ENCODE peak calls at places on chromosomes 3 and 15, in nine cellular contexts. X, R, Q, M, E, N, T, P and W are unnamed samples.
A peak's percentile ranks its signal among the peaks of the same experiment; 100 is the strongest.

GRCh38 chr15:35932541-35932940 is 386.6 kb upstream of the DPH6 start:
- DNase-seq in N (no peak), R (no peak), Q (no peak), P (peak; percentile 90), M (no peak), T (no peak), E (no peak), X (no peak), W (peak; percentile 94)

GRCh38 chr15:38069506-38069905 is 135.1 kb downstream of the TMCO5A start:
- DNase-seq in N (no peak), M (no peak), R (peak; percentile 34), Q (no peak), T (peak; percentile 31), X (no peak), E (peak; percentile 40), P (peak; percentile 80), W (peak; percentile 91)

GRCh38 chr15:73593278-73594074 is 39.7 kb downstream of the NPTN start:
- DNase-seq in Q (no peak), X (no peak), N (peak; percentile 38), T (peak; percentile 42), P (peak; percentile 42), M (peak; percentile 20), E (no peak), R (no peak), W (peak; percentile 88)

GRCh38 chr3:53978386-53978785 is 86.7 kb upstream of the SELENOK start:
- DNase-seq in T (no peak), R (no peak), P (no peak), Q (no peak), X (no peak), N (no peak), E (no peak), M (no peak), W (no peak)

GRCh38 chr15:59298255-59298856 is 74.3 kb downstream of the MYO1E start:
- DNase-seq in M (no peak), Q (no peak), E (no peak), N (no peak), P (peak; percentile 77), T (no peak), X (no peak), R (no peak), W (no peak)

GRCh38 chr15:99438691-99439523 is 126.9 kb upstream of the MEF2A start:
- DNase-seq in Q (no peak), T (no peak), R (no peak), M (no peak), N (peak; percentile 40), X (no peak), E (no peak), P (peak; percentile 26), W (peak; percentile 12)

GRCh38 chr3:29515451-29515850 is 234.6 kb downstream of the RBMS3 start:
- DNase-seq in R (peak; percentile 24), M (no peak), N (no peak), P (peak; percentile 55), T (no peak), Q (no peak), X (no peak), E (peak; percentile 18), W (no peak)

GRCh38 chr15:56892651-56893348 is 25.6 kb upstream of the TCF12 start:
- DNase-seq in E (no peak), R (no peak), M (no peak), P (no peak), N (no peak), X (no peak), T (no peak), Q (no peak), W (peak; percentile 39)

GRCh38 chr3:194750409-194750808 is 64.7 kb downstream of the FAM43A start:
- DNase-seq in E (no peak), X (no peak), P (no peak), N (no peak), Q (no peak), T (no peak), M (no peak), R (no peak), W (peak; percentile 92)

GRCh38 chr3:188350956-188351355 is 197.0 kb downstream of the LPP start:
- DNase-seq in P (no peak), X (no peak), R (no peak), M (no peak), Q (no peak), E (no peak), T (no peak), N (no peak), W (no peak)

GRCh38 chr3:154708554-154708953 is 278.6 kb upstream of the GPR149 start:
- DNase-seq in Q (no peak), M (no peak), N (no peak), X (no peak), R (no peak), T (no peak), P (no peak), E (no peak), W (no peak)

GRCh38 chr3:112990672-112991602 is at the start of gene GTPBP8:
- DNase-seq in R (peak; percentile 88), N (peak; percentile 91), Q (peak; percentile 83), T (peak; percentile 94), X (peak; percentile 91), M (peak; percentile 91), E (peak; percentile 73), P (peak; percentile 89), W (peak; percentile 92)

GRCh38 chr15:89338036-89338435 is 3.4 kb upstream of the POLG start:
- DNase-seq in M (no peak), R (no peak), N (no peak), E (no peak), P (no peak), X (no peak), T (no peak), Q (no peak), W (no peak)

GRCh38 chr3:174949523-174949922 is 90.4 kb downstream of the NAALADL2 start:
- DNase-seq in P (peak; percentile 47), E (no peak), N (no peak), T (no peak), M (no peak), R (peak; percentile 68), X (no peak), Q (no peak), W (no peak)

GRCh38 chr3:105788548-105789036 is 80.2 kb downstream of the CBLB start:
- DNase-seq in T (no peak), R (no peak), E (no peak), P (no peak), N (no peak), M (no peak), Q (no peak), X (no peak), W (no peak)

GRCh38 chr3:152339881-152340505 is 71.3 kb downstream of the MBNL1 start:
- DNase-seq in N (no peak), M (no peak), P (no peak), E (no peak), X (no peak), Q (no peak), T (no peak), R (no peak), W (no peak)

GRCh38 chr3:113065336-113065735 is 74.6 kb downstream of the GTPBP8 start:
- DNase-seq in R (no peak), N (no peak), E (no peak), P (peak; percentile 24), M (no peak), Q (no peak), T (no peak), X (no peak), W (no peak)

GRCh38 chr15:49987198-49987785 is 131.7 kb downstream of the ATP8B4 start:
- DNase-seq in Q (no peak), P (peak; percentile 81), T (no peak), E (no peak), R (no peak), N (no peak), M (no peak), X (no peak), W (no peak)

GRCh38 chr3:123627673-123628670 is 43.1 kb upstream of the HACD2 start:
- DNase-seq in E (no peak), Q (no peak), T (peak; percentile 45), M (peak; percentile 31), R (no peak), P (no peak), X (no peak), N (peak; percentile 48), W (peak; percentile 48)

GRCh38 chr3:127955680-127956079 is 40.6 kb downstream of the KBTBD12 start:
- DNase-seq in X (no peak), P (no peak), E (no peak), R (no peak), Q (no peak), N (no peak), T (no peak), M (no peak), W (no peak)

GRCh38 chr3:78858910-78859309 is 908.9 kb downstream of the ROBO1 start:
- DNase-seq in Q (no peak), R (no peak), N (no peak), P (no peak), M (no peak), X (no peak), E (no peak), T (no peak), W (no peak)

GRCh38 chr15:65450556-65450955 is 27.8 kb upstream of the IGDCC4 start:
- DNase-seq in E (no peak), R (no peak), Q (no peak), N (no peak), P (no peak), M (no peak), X (no peak), T (no peak), W (no peak)

GRCh38 chr15:80201256-80202015 is 48.6 kb downstream of the FAH start:
- DNase-seq in M (no peak), P (no peak), Q (no peak), E (no peak), N (no peak), X (no peak), R (no peak), T (no peak), W (no peak)

GRCh38 chr3:105798381-105798934 is 70.4 kb downstream of the CBLB start:
- DNase-seq in T (no peak), R (no peak), M (no peak), E (no peak), P (peak; percentile 62), X (no peak), N (no peak), Q (no peak), W (peak; percentile 6)

GRCh38 chr15:25437751-25438600 is 848 bp downstream of the UBE3A start:
- DNase-seq in E (peak; percentile 8), R (peak; percentile 10), Q (no peak), M (peak; percentile 47), P (peak; percentile 36), X (peak; percentile 14), T (peak; percentile 64), N (peak; percentile 70), W (peak; percentile 75)

GRCh38 chr15:35305031-35305555 is 220.0 kb upstream of the NANOGP8 start:
- DNase-seq in N (no peak), M (no peak), X (no peak), E (no peak), T (no peak), R (no peak), P (peak; percentile 45), Q (no peak), W (no peak)

GRCh38 chr15:20652914-20653313 is 111.3 kb upstream of the GOLGA6L6 start:
- DNase-seq in N (no peak), T (no peak), E (no peak), P (no peak), Q (no peak), R (no peak), X (no peak), M (no peak), W (no peak)

GRCh38 chr3:135862361-135862760 is 103.2 kb upstream of the PPP2R3A start:
- DNase-seq in N (no peak), R (no peak), T (no peak), M (no peak), E (no peak), P (no peak), Q (no peak), X (no peak), W (no peak)

GRCh38 chr3:100400424-100400781 is 486 bp downstream of the TOMM70 start:
- DNase-seq in P (peak; percentile 10), E (peak; percentile 10), R (no peak), Q (no peak), T (peak; percentile 39), M (no peak), X (no peak), N (no peak), W (peak; percentile 52)

GRCh38 chr3:64316971-64317370 is 91.7 kb upstream of the PRICKLE2 start:
- DNase-seq in T (no peak), N (no peak), X (no peak), M (no peak), P (peak; percentile 77), R (no peak), Q (no peak), E (no peak), W (no peak)

GRCh38 chr3:113545594-113545993 is 13.2 kb downstream of the SIDT1 start:
- DNase-seq in E (no peak), M (no peak), T (no peak), R (no peak), X (no peak), Q (no peak), P (no peak), N (no peak), W (no peak)